ENCODE peak calls at places on chromosomes 4 and X, in four cellular contexts. T, P, C and L are unnamed samples.

GRCh38 chr4:183177001-183177400 is 77.9 kb downstream of the WWC2 start:
- DNase-seq in T (no peak), P (no peak), C (no peak), L (no peak)

GRCh38 chr4:80393246-80393969 is 57.9 kb downstream of the CFAP299 start:
- DNase-seq in T (no peak), P (no peak), C (no peak), L (no peak)

GRCh38 chr4:164571593-164572385 is 182.1 kb upstream of the SMIM31 start:
- DNase-seq in T (no peak), P (no peak), C (no peak), L (peak)

GRCh38 chr4:14916554-14917304 is 85.6 kb upstream of the CPEB2 start:
- DNase-seq in T (peak), P (no peak), C (peak), L (no peak)

GRCh38 chr4:65825121-65825520 is 154.8 kb upstream of the EPHA5 start:
- DNase-seq in T (no peak), P (no peak), C (no peak), L (no peak)

GRCh38 chr4:53380221-53380620 is 2.8 kb downstream of the FIP1L1 start:
- DNase-seq in T (no peak), P (no peak), C (no peak), L (no peak)

GRCh38 chr4:101367201-101367600 is 19.9 kb upstream of the PPP3CA start:
- DNase-seq in T (no peak), P (no peak), C (no peak), L (no peak)

GRCh38 chr4:84232311-84233095 is 266.6 kb downstream of the NKX6-1 start:
- DNase-seq in T (no peak), P (no peak), C (no peak), L (no peak)

GRCh38 chr4:24584175-24584850 is at the start of gene DHX15:
- DNase-seq in T (peak), P (peak), C (peak), L (peak)

GRCh38 chrX:65528705-65529340 is 5.8 kb downstream of the LAS1L start:
- DNase-seq in T (no peak), P (peak), C (no peak), L (peak)

GRCh38 chrX:153375571-153375970 is 25.6 kb downstream of the PNMA6E start:
- DNase-seq in T (no peak), P (no peak), C (no peak), L (no peak)

GRCh38 chr4:86366920-86367319 is 7.1 kb upstream of the MAPK10 start:
- DNase-seq in T (no peak), P (no peak), C (no peak), L (no peak)

GRCh38 chr4:86368433-86368832 is 8.6 kb upstream of the MAPK10 start:
- DNase-seq in T (no peak), P (no peak), C (no peak), L (no peak)

GRCh38 chr4:86362510-86362909 is 2.7 kb upstream of the MAPK10 start:
- DNase-seq in T (no peak), P (no peak), C (no peak), L (no peak)

GRCh38 chr4:86367577-86367976 is 7.7 kb upstream of the MAPK10 start:
- DNase-seq in T (no peak), P (no peak), C (no peak), L (no peak)
- TF ChIP-seq ETV6 in T (no peak), P (no peak), C (no peak), L (no peak)

DNA sequence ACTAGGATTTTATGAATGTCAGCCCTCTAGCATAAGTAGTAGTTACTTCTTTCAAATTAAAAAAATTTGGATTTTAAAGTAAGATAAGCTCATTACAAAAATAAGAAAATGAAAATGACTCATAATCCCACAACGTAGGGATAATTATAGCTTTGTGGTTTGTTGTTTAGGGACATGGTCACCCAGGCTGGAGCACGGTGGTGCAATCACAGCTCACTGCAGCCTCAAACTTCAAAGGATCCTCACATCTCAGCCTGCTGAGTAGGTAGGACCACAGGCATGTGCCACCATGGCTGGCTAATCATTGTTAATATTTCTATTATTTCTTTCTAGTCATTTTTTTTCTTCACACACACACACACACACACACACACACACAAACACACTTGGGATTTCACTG is 57.6 kb downstream of the PLAC1 start:
- DNase-seq in T (no peak), P (no peak), C (no peak), L (no peak)
- TF ChIP-seq TCF7 in T (no peak), P (no peak), C (no peak), L (no peak)

GRCh38 chr4:7699040-7699439 is 240.6 kb downstream of the AFAP1 start:
- DNase-seq in T (no peak), P (no peak), C (no peak), L (no peak)
- TF ChIP-seq ETV6 in T (no peak), P (no peak), C (no peak), L (no peak)

GRCh38 chr4:148204171-148204570 is 238.0 kb downstream of the NR3C2 start:
- DNase-seq in T (no peak), P (no peak), C (no peak), L (no peak)

GRCh38 chr4:148205481-148205880 is 236.7 kb downstream of the NR3C2 start:
- DNase-seq in T (no peak), P (no peak), C (no peak), L (no peak)

GRCh38 chr4:148200960-148201359 is 241.3 kb downstream of the NR3C2 start:
- DNase-seq in T (no peak), P (no peak), C (no peak), L (no peak)

GRCh38 chr4:148204892-148205291 is 237.3 kb downstream of the NR3C2 start:
- DNase-seq in T (no peak), P (no peak), C (no peak), L (no peak)

GRCh38 chr4:148203056-148203898 is 238.9 kb downstream of the NR3C2 start:
- DNase-seq in T (no peak), P (no peak), C (no peak), L (peak)
- TF ChIP-seq TCF7 in T (no peak), P (no peak), C (no peak), L (no peak)